ENCODE peak calls at places on chromosomes 4 and X, in five cellular contexts. A, P, K, U and Q are unnamed samples.

GRCh38 chr4:122542411-122543236 is 78.2 kb downstream of the IL21 start:
- DNase-seq in A (no peak), U (no peak), K (peak), P (no peak), Q (no peak)

GRCh38 chrX:130771230-130771629 is 131.8 kb downstream of the ENOX2 start:
- DNase-seq in U (no peak), P (no peak), K (no peak), A (no peak), Q (no peak)

GRCh38 chrX:111167334-111167733 is 71.3 kb downstream of the PAK3 start:
- DNase-seq in A (no peak), K (no peak), U (no peak), P (no peak), Q (no peak)

GRCh38 chr4:54229631-54230478 is 762 bp downstream of the PDGFRA start:
- DNase-seq in P (no peak), A (no peak), U (no peak), K (peak), Q (no peak)

GRCh38 chrX:29992083-29992482 is 223.3 kb upstream of the MAGEB2 start:
- DNase-seq in K (no peak), P (no peak), A (no peak), U (no peak), Q (no peak)

GRCh38 chr4:117610706-117611308 is 423.5 kb upstream of the NDST3 start:
- DNase-seq in A (no peak), K (no peak), P (no peak), U (no peak), Q (no peak)

GRCh38 chrX:103635436-103635835 is 6.7 kb downstream of the TCEAL1 start:
- DNase-seq in K (no peak), A (no peak), U (no peak), P (no peak), Q (no peak)

GRCh38 chr4:34850983-34851382 is 1393.3 kb downstream of the ARAP2 start:
- DNase-seq in K (peak), U (no peak), P (no peak), A (no peak), Q (no peak)

GRCh38 chr4:118318931-118319330 is 33.9 kb downstream of the PRSS12 start:
- DNase-seq in P (no peak), K (no peak), U (no peak), A (no peak), Q (no peak)

GRCh38 chrX:35104626-35105025 is 162.0 kb downstream of the FAM47B start:
- DNase-seq in K (no peak), A (no peak), P (no peak), U (no peak), Q (no peak)

GRCh38 chr4:140861359-140862181 is 105.4 kb upstream of the TBC1D9 start:
- DNase-seq in K (peak), P (peak), U (peak), A (peak), Q (peak)

GRCh38 chrX:18252644-18253359 is 32.1 kb upstream of the BEND2 start:
- DNase-seq in U (no peak), K (peak), A (no peak), P (no peak), Q (no peak)

GRCh38 chr4:17448689-17449088 is 63.2 kb downstream of the QDPR start:
- DNase-seq in A (no peak), P (no peak), U (no peak), K (peak), Q (no peak)

GRCh38 chr4:20313237-20314030 is 61.7 kb downstream of the SLIT2 start:
- DNase-seq in U (no peak), P (no peak), A (no peak), K (no peak), Q (no peak)

GRCh38 chr4:112817933-112818921 is 181.3 kb downstream of the LARP7 start:
- DNase-seq in P (peak), K (peak), U (peak), A (peak), Q (peak)

GRCh38 chrX:48957477-48957826 is at the start of gene OTUD5:
- DNase-seq in U (peak), A (peak), P (no peak), K (no peak), Q (no peak)

GRCh38 chr4:37244583-37245390 is at the start of gene NWD2:
- DNase-seq in A (no peak), K (no peak), U (peak), P (no peak), Q (no peak)